ENCODE peak calls at places on chromosomes 13 and 19, in four cellular contexts. W, O, L and M are unnamed samples.

GRCh38 chr19:16447015-16447384 is 24.8 kb downstream of the EPS15L1 start:
- DNase-seq in O (peak; percentile 66), L (no peak), W (peak; percentile 70), M (peak; percentile 26)

GRCh38 chr19:16070366-16070990 is 5.8 kb upstream of the TPM4 start:
- DNase-seq in W (no peak), O (peak; percentile 90), L (peak; percentile 57), M (no peak)

GRCh38 chr13:94233401-94233800 is 246.1 kb downstream of the DCT start:
- DNase-seq in O (no peak), L (no peak), W (no peak), M (no peak)

GRCh38 chr13:87274209-87274819 is 396.9 kb upstream of the SLITRK5 start:
- DNase-seq in O (no peak), W (no peak), L (no peak), M (peak; percentile 92)

GRCh38 chr13:60788156-60788829 is 391.3 kb downstream of the TDRD3 start:
- DNase-seq in L (peak; percentile 17), O (no peak), W (no peak), M (no peak)

GRCh38 chr13:34044041-34044440 is 226.1 kb downstream of the RFC3 start:
- DNase-seq in L (no peak), O (no peak), W (no peak), M (no peak)

GRCh38 chr19:3968556-3969434 is 2.1 kb downstream of the DAPK3 start:
- DNase-seq in O (no peak), W (no peak), L (peak; percentile 79), M (no peak)

GRCh38 chr13:27339299-27339698 is 68.7 kb downstream of the RASL11A start:
- DNase-seq in L (no peak), W (no peak), O (peak; percentile 64), M (peak; percentile 86)

GRCh38 chr19:49309087-49309486 is 15.9 kb downstream of the SLC6A16 start:
- DNase-seq in W (no peak), L (no peak), O (no peak), M (no peak)

GRCh38 chr13:21060063-21060826 is 1.1 kb downstream of the LATS2 start:
- DNase-seq in W (no peak), L (no peak), O (no peak), M (peak; percentile 38)

GRCh38 chr13:105678072-105678471 is 857.4 kb downstream of the EFNB2 start:
- DNase-seq in L (no peak), W (no peak), O (no peak), M (no peak)

GRCh38 chr19:49855277-49855675 is 4.3 kb downstream of the PTOV1 start:
- DNase-seq in L (no peak), O (no peak), W (no peak), M (no peak)

GRCh38 chr13:32001392-32001768 is 30.2 kb upstream of the FRY start:
- DNase-seq in O (no peak), L (no peak), W (no peak), M (peak; percentile 63)

GRCh38 chr19:46481947-46482346 is 10.6 kb upstream of the PNMA8A start:
- DNase-seq in L (no peak), O (no peak), W (no peak), M (no peak)

GRCh38 chr19:31258211-31259052 is 90.8 kb downstream of the TSHZ3 start:
- DNase-seq in W (no peak), L (no peak), O (no peak), M (no peak)

GRCh38 chr19:3798137-3798536 is 12.0 kb upstream of the MATK start:
- DNase-seq in L (no peak), O (no peak), W (no peak), M (no peak)